ENCODE peak calls at places on chromosomes 2 and 18, in six cellular contexts. N is activated naive CD4-positive, alpha-beta T cell treated with anti-CD3 and anti-CD28 coated beads, Interleukin-2, amount 50 U/mL, for 16 hours; F is A549; G is GM23248; O is foreskin fibroblast; P is stimulated activated CD4-positive, alpha-beta T cell treated with anti-CD3 and anti-CD28 coated beads, Interleukin-1b, Interleukin-23, amount 100 ng/mL, for 24 hours. U is an unnamed sample.

GRCh38 chr2:19073522-19073921 is 284.9 kb downstream of the OSR1 start:
- DNase-seq in G (peak; percentile 45), P (no peak), N (no peak), O (peak; percentile 85), F (peak; percentile 69), U (no peak)

GRCh38 chr2:212646698-212647097 is 108.1 kb upstream of the ERBB4 start:
- DNase-seq in F (no peak), N (no peak), P (no peak), O (peak; percentile 5), G (peak; percentile 92), U (no peak)

GRCh38 chr2:99729104-99729503 is 239.3 kb upstream of the REV1 start:
- DNase-seq in F (no peak), O (no peak), P (no peak), N (no peak), G (peak; percentile 55), U (no peak)

GRCh38 chr18:6956999-6957398 is 160.6 kb downstream of the LAMA1 start:
- DNase-seq in N (no peak), O (no peak), F (no peak), P (no peak), G (no peak), U (no peak)

GRCh38 chr2:235300368-235301201 is 193.3 kb upstream of the AGAP1 start:
- DNase-seq in F (no peak), G (peak; percentile 64), P (no peak), N (no peak), O (peak; percentile 28), U (no peak)

GRCh38 chr2:203586151-203586550 is 51.0 kb upstream of the RAPH1 start:
- DNase-seq in N (no peak), O (no peak), P (no peak), G (peak; percentile 64), F (no peak), U (no peak)

GRCh38 chr2:40412456-40412855 is 39.4 kb downstream of the SLC8A1 start:
- DNase-seq in F (no peak), G (peak; percentile 46), P (no peak), N (no peak), O (peak; percentile 61), U (no peak)

GRCh38 chr2:50241292-50241691 is 790.6 kb downstream of the NRXN1 start:
- DNase-seq in G (no peak), N (no peak), F (no peak), P (no peak), O (no peak), U (no peak)

GRCh38 chr2:72934683-72935610 is 17.6 kb downstream of the EMX1 start:
- DNase-seq in G (no peak), F (peak; percentile 59), P (no peak), N (no peak), O (no peak), U (peak; percentile 65)

GRCh38 chr18:28411806-28412205 is 234.9 kb upstream of the CDH2 start:
- DNase-seq in F (no peak), P (no peak), N (no peak), O (peak; percentile 11), G (peak; percentile 96), U (no peak)

GRCh38 chr2:26519396-26519991 is 41.6 kb upstream of the OTOF start:
- DNase-seq in G (no peak), N (no peak), F (no peak), P (no peak), O (no peak), U (no peak)

GRCh38 chr2:62197017-62197586 is 1.2 kb downstream of the B3GNT2 start:
- DNase-seq in N (peak; percentile 37), G (peak; percentile 41), O (peak; percentile 31), P (no peak), F (no peak), U (peak; percentile 68)

GRCh38 chr2:71640459-71640858 is 187.1 kb downstream of the DYSF start:
- DNase-seq in O (no peak), F (no peak), P (no peak), N (no peak), G (no peak), U (no peak)

GRCh38 chr2:45131587-45131986 is 122.3 kb upstream of the SIX2 start:
- DNase-seq in F (no peak), N (no peak), O (no peak), P (no peak), G (no peak), U (no peak)

GRCh38 chr2:17181051-17181450 is 337.2 kb downstream of the RAD51AP2 start:
- DNase-seq in P (no peak), O (no peak), F (no peak), N (no peak), G (no peak), U (no peak)

GRCh38 chr2:45649855-45650806 is 1.3 kb upstream of the PRKCE start:
- DNase-seq in O (peak; percentile 77), N (peak; percentile 63), F (peak; percentile 55), G (peak; percentile 78), P (peak; percentile 35), U (peak; percentile 62)

GRCh38 chr18:79384151-79384807 is 11.5 kb upstream of the NFATC1 start:
- DNase-seq in G (peak; percentile 23), F (no peak), P (no peak), O (no peak), N (no peak), U (no peak)

GRCh38 chr2:114543106-114543806 is 100.8 kb downstream of the DPP10 start:
- DNase-seq in O (no peak), P (no peak), F (peak; percentile 19), G (peak; percentile 25), N (no peak), U (no peak)

GRCh38 chr2:88627856-88628568 is 748 bp upstream of the EIF2AK3 start:
- DNase-seq in N (peak; percentile 72), F (peak; percentile 98), P (no peak), G (peak; percentile 99), O (peak; percentile 97), U (peak; percentile 95)

GRCh38 chr18:73164430-73164829 is 296.6 kb upstream of the NETO1 start:
- DNase-seq in O (no peak), F (no peak), P (no peak), N (no peak), G (no peak), U (no peak)